ENCODE peak calls at places on chromosomes 7 and 10, in six cellular contexts. H, I, T, M, S and U are unnamed samples.

GRCh38 chr10:17387861-17388503 is 66.4 kb downstream of the ST8SIA6 start:
- DNase-seq in H (no peak), I (no peak), T (peak), S (no peak), M (no peak), U (no peak)

GRCh38 chr10:43806851-43807640 is 158.4 kb upstream of the ZNF32 start:
- DNase-seq in M (no peak), S (no peak), I (no peak), H (no peak), T (no peak), U (no peak)

GRCh38 chr10:104122273-104123107 is 519 bp downstream of the SFR1 start:
- DNase-seq in I (no peak), H (peak), T (no peak), S (no peak), M (no peak), U (no peak)

GRCh38 chr10:88983206-88983605 is 7.4 kb upstream of the FAS start:
- DNase-seq in T (no peak), H (no peak), S (no peak), M (peak), I (no peak), U (no peak)

GRCh38 chr10:4663162-4663992 is 162.6 kb upstream of the AKR1E2 start:
- DNase-seq in S (peak), T (peak), I (peak), M (peak), H (peak), U (peak)

GRCh38 chr7:105015631-105015965 is 1.6 kb downstream of the KMT2E start:
- DNase-seq in H (no peak), T (no peak), I (peak), M (peak), S (no peak), U (peak)

GRCh38 chr10:31644931-31645633 is 283.5 kb downstream of the ARHGAP12 start:
- DNase-seq in T (no peak), H (no peak), M (no peak), I (no peak), S (no peak), U (no peak)

GRCh38 chr7:79182283-79182682 is 271.2 kb downstream of the MAGI2 start:
- DNase-seq in S (no peak), H (no peak), M (no peak), T (no peak), I (no peak), U (no peak)

GRCh38 chr7:47517821-47518480 is 64.0 kb downstream of the TNS3 start:
- DNase-seq in I (no peak), S (no peak), H (no peak), M (no peak), T (no peak), U (no peak)

GRCh38 chr10:77564781-77565589 is 72.6 kb downstream of the KCNMA1 start:
- DNase-seq in T (no peak), M (no peak), S (no peak), I (no peak), H (peak), U (no peak)

GRCh38 chr7:138008588-138009349 is 6.9 kb upstream of the CREB3L2 start:
- DNase-seq in T (peak), I (peak), H (peak), M (peak), S (no peak), U (peak)

GRCh38 chr7:134777470-134777869 is 2.0 kb upstream of the CALD1 start:
- DNase-seq in T (no peak), I (no peak), H (no peak), S (no peak), M (peak), U (no peak)

GRCh38 chr10:11612004-11613001 is 853 bp upstream of the USP6NL start:
- DNase-seq in I (no peak), T (no peak), M (peak), H (no peak), S (no peak), U (peak)

GRCh38 chr7:24728503-24729364 is 28.5 kb downstream of the GSDME start:
- DNase-seq in H (no peak), T (no peak), I (no peak), S (no peak), M (no peak), U (no peak)

GRCh38 chr7:36207451-36208291 is 54.6 kb downstream of the EEPD1 start:
- DNase-seq in H (peak), I (no peak), T (peak), S (no peak), M (no peak), U (peak)

GRCh38 chr10:14384915-14385314 is 54.2 kb upstream of the FRMD4A start:
- DNase-seq in T (no peak), S (peak), H (no peak), I (no peak), M (no peak), U (no peak)

GRCh38 chr10:78455873-78456272 is 422.2 kb downstream of the RPS24 start:
- DNase-seq in M (no peak), I (no peak), S (no peak), H (no peak), T (no peak), U (no peak)

GRCh38 chr7:50342616-50343114 is 38.1 kb downstream of the IKZF1 start:
- DNase-seq in S (no peak), H (no peak), M (no peak), T (no peak), I (no peak), U (no peak)

GRCh38 chr7:129774359-129774758 is 162.8 kb downstream of the NRF1 start:
- DNase-seq in I (no peak), M (no peak), H (no peak), T (no peak), S (no peak), U (no peak)

GRCh38 chr7:499853-500485 is 19.7 kb downstream of the PDGFA start:
- DNase-seq in S (no peak), M (no peak), T (no peak), H (no peak), I (no peak), U (no peak)

GRCh38 chr10:86693721-86694369 is 25.5 kb downstream of the LDB3 start:
- DNase-seq in T (peak), I (peak), M (peak), H (peak), S (no peak), U (peak)

GRCh38 chr7:50335795-50336754 is 31.6 kb downstream of the IKZF1 start:
- DNase-seq in I (peak), M (no peak), S (no peak), H (no peak), T (no peak), U (peak)

GRCh38 chr10:58796242-58796641 is 283.6 kb downstream of the BICC1 start:
- DNase-seq in T (no peak), S (no peak), I (no peak), M (no peak), H (no peak), U (no peak)

GRCh38 chr10:60433684-60434083 is 44.0 kb upstream of the ANK3 start:
- DNase-seq in T (no peak), M (peak), H (no peak), I (no peak), S (no peak), U (no peak)

GRCh38 chr10:28721318-28721717 is 44.0 kb downstream of the BAMBI start:
- DNase-seq in M (no peak), I (no peak), T (no peak), H (no peak), S (no peak), U (no peak)

GRCh38 chr10:102633282-102633681 is 11.0 kb upstream of the TRIM8 start:
- DNase-seq in T (no peak), M (peak), H (no peak), S (no peak), I (no peak), U (peak)

GRCh38 chr7:35546691-35547090 is 148.2 kb downstream of the HERPUD2 start:
- DNase-seq in H (no peak), T (no peak), M (no peak), I (no peak), S (no peak), U (no peak)

DNA sequence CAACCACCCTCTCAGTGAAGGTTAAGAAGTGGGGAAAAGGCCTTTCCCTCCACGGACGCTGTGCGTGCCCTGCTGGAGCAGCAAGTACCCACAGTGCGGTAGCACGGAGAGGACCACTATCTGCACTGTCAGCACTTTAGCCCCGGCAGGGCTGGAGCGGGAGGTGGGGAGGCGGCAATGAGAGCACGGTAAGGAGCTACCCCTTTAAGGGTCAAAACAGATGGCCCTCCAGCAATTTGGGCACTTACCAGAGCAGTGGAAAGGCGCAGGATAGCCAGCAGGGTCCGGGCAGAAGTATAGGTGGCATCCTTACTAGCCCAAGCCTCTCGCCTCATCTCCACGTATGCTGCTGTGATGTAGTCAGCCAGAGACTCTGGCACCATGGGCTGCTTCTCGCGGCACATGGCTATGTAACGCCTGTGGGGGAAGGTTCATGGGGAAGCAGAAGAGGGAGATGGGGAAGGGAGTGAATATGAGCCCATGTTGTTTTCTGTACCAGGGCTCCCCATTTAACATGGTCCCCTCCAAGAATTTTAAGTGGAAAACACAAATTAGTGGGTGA is 5.2 kb downstream of the COPS6 start:
- DNase-seq in H (no peak), T (no peak), M (no peak), S (no peak), I (no peak), U (no peak)
- TF ChIP-seq POLR2A in H (peak), T (no peak), M (no peak), S (peak), I (peak), U (no peak)

GRCh38 chr7:5470721-5471311 is 47.2 kb upstream of the TNRC18 start:
- DNase-seq in T (no peak), S (no peak), H (no peak), I (no peak), M (no peak), U (no peak)
- TF ChIP-seq MYC in T (no peak), S (no peak), H (no peak), I (no peak), M (no peak), U (no peak)

DNA sequence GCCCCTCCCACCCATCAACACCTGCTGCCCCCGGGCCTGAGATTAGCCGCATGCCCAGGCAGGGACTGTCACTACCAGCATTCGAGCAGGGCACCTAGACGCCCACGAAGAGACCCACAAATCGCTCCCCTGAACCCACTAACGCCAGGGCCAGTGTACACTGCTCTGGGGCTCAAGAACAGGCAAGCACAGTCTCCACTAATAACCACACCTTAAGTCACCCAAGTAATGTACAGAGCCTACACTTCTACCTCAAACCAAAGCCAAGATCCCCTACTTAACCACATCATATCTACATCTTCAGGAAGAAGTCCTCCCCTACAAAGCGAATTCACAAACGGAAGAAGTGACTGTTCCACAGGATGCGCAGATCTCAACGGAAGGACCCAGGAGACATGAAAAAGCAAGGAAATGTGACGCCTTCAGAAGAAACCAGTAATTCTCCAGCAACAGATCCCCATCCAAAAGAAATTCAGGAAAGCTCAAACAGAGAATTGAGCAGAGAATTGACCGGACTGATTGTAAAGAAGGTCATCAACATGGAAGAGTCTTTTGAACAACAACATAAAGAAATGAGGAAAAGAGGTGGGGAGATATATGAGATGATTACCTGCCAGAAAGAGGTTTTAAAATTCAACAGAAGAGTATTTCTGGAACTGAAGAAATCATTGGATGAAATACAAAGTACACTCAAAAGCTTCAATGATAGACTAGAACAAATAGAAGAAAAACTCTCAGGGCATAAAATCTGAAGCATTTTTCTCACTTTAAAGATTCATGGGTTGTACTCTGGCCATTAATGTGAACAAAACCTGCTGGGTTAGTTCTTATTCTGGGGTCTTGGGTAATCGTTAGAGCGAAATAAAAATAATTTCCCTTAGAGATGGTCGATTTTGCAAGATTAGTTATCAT is 20.9 kb downstream of the IFT22 start:
- DNase-seq in S (no peak), M (no peak), H (no peak), T (no peak), I (peak), U (peak)
- H3K4me3 ChIP-seq in S (no peak), M (no peak), H (no peak), T (no peak), I (no peak), U (peak)

GRCh38 chr10:80952436-80952835 is 414.7 kb downstream of the SH2D4B start:
- DNase-seq in I (no peak), M (no peak), S (no peak), H (no peak), T (no peak), U (no peak)

GRCh38 chr10:80946957-80947722 is 409.4 kb downstream of the SH2D4B start:
- DNase-seq in T (no peak), M (no peak), H (no peak), I (no peak), S (no peak), U (no peak)

GRCh38 chr10:80946073-80946472 is 408.4 kb downstream of the SH2D4B start:
- DNase-seq in S (no peak), H (no peak), M (no peak), T (no peak), I (no peak), U (no peak)

GRCh38 chr10:80945267-80945880 is 407.7 kb downstream of the SH2D4B start:
- DNase-seq in I (no peak), S (no peak), M (peak), T (peak), H (peak), U (peak)

DNA sequence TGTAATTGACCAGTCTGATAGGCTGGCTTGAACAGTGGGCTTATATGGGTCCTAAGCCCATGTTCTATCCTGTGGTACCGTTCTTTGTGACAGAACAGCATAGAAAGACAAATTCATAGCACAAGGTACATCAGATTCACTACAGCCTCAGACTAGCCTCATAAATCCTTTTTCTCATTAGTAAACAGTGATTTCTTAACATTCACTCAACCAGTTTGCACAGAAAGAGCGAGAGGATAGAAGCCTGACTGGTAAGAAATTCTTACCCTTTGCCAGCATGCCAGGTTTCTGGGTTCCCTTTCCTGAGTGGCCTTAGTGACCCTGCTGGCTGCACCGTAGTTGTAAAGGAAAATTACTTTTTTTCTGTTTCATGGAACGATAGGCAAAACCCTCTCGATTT is 412.1 kb downstream of the SH2D4B start:
- DNase-seq in S (no peak), I (no peak), M (no peak), H (no peak), T (no peak), U (no peak)
- TF ChIP-seq POLR2A in S (no peak), I (no peak), M (no peak), H (no peak), T (no peak), U (no peak)

GRCh38 chr7:106717254-106717996 is 56.5 kb upstream of the CCDC71L start:
- DNase-seq in T (no peak), S (no peak), M (peak), H (no peak), I (no peak), U (no peak)

GRCh38 chr7:106721816-106722785 is 61.1 kb upstream of the CCDC71L start:
- DNase-seq in H (no peak), M (no peak), I (no peak), S (no peak), T (no peak), U (peak)

GRCh38 chr7:106715730-106716129 is 54.8 kb upstream of the CCDC71L start:
- DNase-seq in M (no peak), I (no peak), S (no peak), H (no peak), T (no peak), U (no peak)

GRCh38 chr7:106720641-106721040 is 59.7 kb upstream of the CCDC71L start:
- DNase-seq in I (no peak), T (no peak), M (no peak), H (no peak), S (no peak), U (peak)

GRCh38 chr7:106717997-106718871 is 57.3 kb upstream of the CCDC71L start:
- DNase-seq in T (peak), H (peak), S (peak), I (peak), M (peak), U (peak)
- TF ChIP-seq MYC in T (no peak), H (no peak), S (no peak), I (no peak), M (peak), U (peak)

GRCh38 chr10:133159611-133159949 is 439 bp upstream of the KNDC1 start:
- DNase-seq in S (no peak), T (no peak), M (no peak), I (no peak), H (no peak), U (no peak)
- H3K4me3 ChIP-seq in S (no peak), T (no peak), M (no peak), I (no peak), H (peak), U (no peak)

DNA sequence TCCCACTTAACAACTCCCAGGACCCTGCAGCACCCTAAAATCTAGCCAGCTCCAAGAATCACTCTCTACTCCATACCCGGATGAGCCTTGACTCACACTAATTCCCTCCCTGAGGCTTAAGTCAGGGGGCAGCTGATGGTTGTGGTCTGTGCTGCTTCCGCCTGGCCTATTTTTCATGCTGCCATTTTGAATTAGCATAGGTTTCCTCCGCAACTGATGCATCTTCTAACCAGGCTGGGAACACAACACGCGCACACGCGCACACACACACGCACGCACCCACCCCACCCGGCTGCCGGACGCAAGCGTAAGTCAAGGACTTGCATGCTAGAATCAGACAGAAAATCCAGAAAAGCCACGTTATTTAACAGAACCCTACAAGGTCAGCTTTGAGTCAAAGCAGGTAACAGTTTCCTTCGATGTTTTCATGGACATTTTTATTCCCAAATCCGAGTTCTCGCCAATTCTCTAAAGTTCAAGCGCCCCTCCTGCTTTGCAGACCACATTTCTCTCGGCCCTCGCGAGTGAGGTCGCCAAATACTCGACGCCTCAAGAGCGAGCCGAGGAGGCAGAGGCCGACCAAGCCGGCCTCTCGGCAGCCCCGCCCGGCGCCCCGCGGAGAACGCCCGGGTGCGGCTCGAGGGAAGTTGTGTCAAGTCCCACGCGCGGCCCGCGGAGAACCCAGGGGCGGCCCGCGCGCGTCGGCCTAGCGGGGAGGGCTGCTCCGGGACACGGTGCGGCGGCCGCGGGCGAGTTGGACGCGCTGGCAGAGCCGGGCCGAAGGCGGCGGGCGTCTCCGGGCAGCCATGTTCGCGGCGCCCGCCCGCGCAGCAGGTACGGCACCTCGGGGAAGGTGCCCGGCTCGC is 977 bp downstream of the SCRN1 start:
- DNase-seq in T (peak), S (peak), M (peak), H (peak), I (no peak), U (no peak)
- TF ChIP-seq POLR2A in T (no peak), S (peak), M (no peak), H (no peak), I (no peak), U (no peak)

GRCh38 chr10:133134411-133135115 is 25.5 kb upstream of the KNDC1 start:
- DNase-seq in T (no peak), M (no peak), S (no peak), H (no peak), I (no peak), U (no peak)
- TF ChIP-seq MYC in T (no peak), M (no peak), S (no peak), H (no peak), I (no peak), U (no peak)

GRCh38 chr7:73871163-73872011 is 10.4 kb downstream of the TMEM270 start:
- DNase-seq in T (no peak), H (no peak), M (no peak), I (no peak), S (no peak), U (no peak)
- H3K4me3 ChIP-seq in T (no peak), H (no peak), M (no peak), I (no peak), S (no peak), U (no peak)

GRCh38 chr10:128047337-128047736 is 78.9 kb downstream of the MKI67 start:
- DNase-seq in M (peak), I (peak), H (peak), T (no peak), S (peak), U (peak)
- TF ChIP-seq POLR2A in M (peak), I (no peak), H (no peak), T (no peak), S (peak), U (peak)